ENCODE peak calls at places on chromosome 9, in six cellular contexts. One of them, this sample, is unnamed.
A peak's percentile ranks its signal among the peaks of the same experiment; 100 is the strongest.

GRCh38 chr9:101650096-101650495 is 55.3 kb upstream of the PPP3R2 start:
- DNase-seq in mammary epithelial cell: no peak
- DNase-seq in left ventricle myocardium inferior: no peak
- DNase-seq in IMR-90: no peak
- DNase-seq in choroid plexus epithelial cell: no peak
- DNase-seq in fibroblast of the aortic adventitia: no peak
- DNase-seq in this sample: no peak

GRCh38 chr9:35749515-35750255 is 598 bp downstream of the RGP1 start:
- DNase-seq in left ventricle myocardium inferior: no peak
- DNase-seq in fibroblast of the aortic adventitia: peak; percentile 7
- DNase-seq in mammary epithelial cell: peak; percentile 41
- DNase-seq in choroid plexus epithelial cell: no peak
- DNase-seq in IMR-90: no peak
- DNase-seq in this sample: no peak

GRCh38 chr9:120109242-120109641 is 470.7 kb downstream of the CDK5RAP2 start:
- DNase-seq in fibroblast of the aortic adventitia: no peak
- DNase-seq in IMR-90: no peak
- DNase-seq in left ventricle myocardium inferior: no peak
- DNase-seq in choroid plexus epithelial cell: no peak
- DNase-seq in mammary epithelial cell: peak; percentile 1
- DNase-seq in this sample: no peak

GRCh38 chr9:136237486-136238341 is 7.9 kb downstream of the QSOX2 start:
- DNase-seq in fibroblast of the aortic adventitia: no peak
- DNase-seq in IMR-90: no peak
- DNase-seq in mammary epithelial cell: no peak
- DNase-seq in left ventricle myocardium inferior: no peak
- DNase-seq in choroid plexus epithelial cell: no peak
- DNase-seq in this sample: no peak

GRCh38 chr9:122875523-122875922 is 29.6 kb downstream of the RC3H2 start:
- DNase-seq in choroid plexus epithelial cell: no peak
- DNase-seq in fibroblast of the aortic adventitia: no peak
- DNase-seq in mammary epithelial cell: no peak
- DNase-seq in IMR-90: no peak
- DNase-seq in left ventricle myocardium inferior: no peak
- DNase-seq in this sample: no peak

GRCh38 chr9:77764894-77765780 is 117.0 kb upstream of the GNA14 start:
- DNase-seq in choroid plexus epithelial cell: peak; percentile 88
- DNase-seq in mammary epithelial cell: peak; percentile 18
- DNase-seq in IMR-90: peak; percentile 80
- DNase-seq in left ventricle myocardium inferior: no peak
- DNase-seq in fibroblast of the aortic adventitia: peak; percentile 84
- DNase-seq in this sample: peak; percentile 39

GRCh38 chr9:136629879-136630661 is 32.6 kb upstream of the EGFL7 start:
- DNase-seq in left ventricle myocardium inferior: peak; percentile 54
- DNase-seq in IMR-90: peak; percentile 24
- DNase-seq in fibroblast of the aortic adventitia: peak; percentile 28
- DNase-seq in mammary epithelial cell: peak; percentile 29
- DNase-seq in choroid plexus epithelial cell: peak; percentile 55
- DNase-seq in this sample: no peak

GRCh38 chr9:36922548-36922947 is 111.5 kb downstream of the PAX5 start:
- DNase-seq in left ventricle myocardium inferior: no peak
- DNase-seq in mammary epithelial cell: no peak
- DNase-seq in fibroblast of the aortic adventitia: no peak
- DNase-seq in choroid plexus epithelial cell: peak; percentile 63
- DNase-seq in IMR-90: no peak
- DNase-seq in this sample: no peak

GRCh38 chr9:134315716-134316443 is 10.4 kb upstream of the RXRA start:
- DNase-seq in left ventricle myocardium inferior: peak; percentile 11
- DNase-seq in fibroblast of the aortic adventitia: no peak
- DNase-seq in mammary epithelial cell: no peak
- DNase-seq in IMR-90: no peak
- DNase-seq in choroid plexus epithelial cell: no peak
- DNase-seq in this sample: no peak

GRCh38 chr9:1612886-1613285 is 402.3 kb upstream of the SMARCA2 start:
- DNase-seq in IMR-90: no peak
- DNase-seq in mammary epithelial cell: peak; percentile 62
- DNase-seq in left ventricle myocardium inferior: no peak
- DNase-seq in fibroblast of the aortic adventitia: no peak
- DNase-seq in choroid plexus epithelial cell: no peak
- DNase-seq in this sample: no peak

GRCh38 chr9:100714372-100715099 is 136.7 kb downstream of the CAVIN4 start:
- DNase-seq in IMR-90: peak; percentile 48
- DNase-seq in choroid plexus epithelial cell: peak; percentile 58
- DNase-seq in left ventricle myocardium inferior: peak; percentile 30
- DNase-seq in fibroblast of the aortic adventitia: peak; percentile 63
- DNase-seq in mammary epithelial cell: peak; percentile 37
- DNase-seq in this sample: peak; percentile 13

GRCh38 chr9:131545003-131545785 is at the start of gene PRRT1B:
- DNase-seq in mammary epithelial cell: no peak
- DNase-seq in choroid plexus epithelial cell: peak; percentile 12
- DNase-seq in IMR-90: no peak
- DNase-seq in left ventricle myocardium inferior: no peak
- DNase-seq in fibroblast of the aortic adventitia: no peak
- DNase-seq in this sample: no peak

GRCh38 chr9:5622019-5622418 is 6.9 kb upstream of the RIC1 start:
- DNase-seq in choroid plexus epithelial cell: peak; percentile 86
- DNase-seq in IMR-90: peak; percentile 91
- DNase-seq in left ventricle myocardium inferior: no peak
- DNase-seq in mammary epithelial cell: peak; percentile 73
- DNase-seq in fibroblast of the aortic adventitia: peak; percentile 91
- DNase-seq in this sample: peak; percentile 82

GRCh38 chr9:13942695-13943094 is 371.2 kb downstream of the NFIB start:
- DNase-seq in IMR-90: peak; percentile 98
- DNase-seq in left ventricle myocardium inferior: no peak
- DNase-seq in choroid plexus epithelial cell: peak; percentile 97
- DNase-seq in fibroblast of the aortic adventitia: peak; percentile 97
- DNase-seq in mammary epithelial cell: peak; percentile 99
- DNase-seq in this sample: peak; percentile 87

GRCh38 chr9:38087934-38088925 is 19.2 kb upstream of the SHB start:
- DNase-seq in mammary epithelial cell: peak; percentile 32
- DNase-seq in left ventricle myocardium inferior: peak; percentile 74
- DNase-seq in IMR-90: peak; percentile 37
- DNase-seq in fibroblast of the aortic adventitia: peak; percentile 53
- DNase-seq in choroid plexus epithelial cell: peak; percentile 67
- DNase-seq in this sample: no peak

GRCh38 chr9:133540336-133541025 is 6.0 kb downstream of the ADAMTSL2 start:
- DNase-seq in left ventricle myocardium inferior: no peak
- DNase-seq in IMR-90: no peak
- DNase-seq in mammary epithelial cell: no peak
- DNase-seq in choroid plexus epithelial cell: no peak
- DNase-seq in fibroblast of the aortic adventitia: no peak
- DNase-seq in this sample: no peak

GRCh38 chr9:120869726-120870125 is 7.3 kb downstream of the PHF19 start:
- DNase-seq in fibroblast of the aortic adventitia: no peak
- DNase-seq in choroid plexus epithelial cell: no peak
- DNase-seq in IMR-90: no peak
- DNase-seq in left ventricle myocardium inferior: no peak
- DNase-seq in mammary epithelial cell: no peak
- DNase-seq in this sample: no peak

GRCh38 chr9:136996361-136997281 is at the start of gene CLIC3:
- DNase-seq in left ventricle myocardium inferior: no peak
- DNase-seq in fibroblast of the aortic adventitia: peak; percentile 52
- DNase-seq in choroid plexus epithelial cell: no peak
- DNase-seq in IMR-90: no peak
- DNase-seq in mammary epithelial cell: peak; percentile 32
- DNase-seq in this sample: no peak

GRCh38 chr9:37464426-37465248 is 613 bp downstream of the ZBTB5 start:
- DNase-seq in left ventricle myocardium inferior: peak; percentile 79
- DNase-seq in fibroblast of the aortic adventitia: peak; percentile 67
- DNase-seq in mammary epithelial cell: peak; percentile 85
- DNase-seq in IMR-90: peak; percentile 63
- DNase-seq in choroid plexus epithelial cell: peak; percentile 69
- DNase-seq in this sample: no peak

GRCh38 chr9:87643778-87644570 is 81.9 kb upstream of the CTSL start:
- DNase-seq in IMR-90: no peak
- DNase-seq in choroid plexus epithelial cell: no peak
- DNase-seq in left ventricle myocardium inferior: no peak
- DNase-seq in fibroblast of the aortic adventitia: no peak
- DNase-seq in mammary epithelial cell: no peak
- DNase-seq in this sample: no peak

GRCh38 chr9:97554566-97555075 is 53.2 kb downstream of the TMOD1 start:
- DNase-seq in mammary epithelial cell: no peak
- DNase-seq in IMR-90: no peak
- DNase-seq in left ventricle myocardium inferior: no peak
- DNase-seq in fibroblast of the aortic adventitia: no peak
- DNase-seq in choroid plexus epithelial cell: no peak
- DNase-seq in this sample: no peak

GRCh38 chr9:38008168-38009034 is 60.6 kb downstream of the SHB start:
- DNase-seq in IMR-90: peak; percentile 93
- DNase-seq in left ventricle myocardium inferior: no peak
- DNase-seq in choroid plexus epithelial cell: peak; percentile 94
- DNase-seq in mammary epithelial cell: peak; percentile 91
- DNase-seq in fibroblast of the aortic adventitia: peak; percentile 79
- DNase-seq in this sample: peak; percentile 69

GRCh38 chr9:77588319-77588937 is 59.7 kb downstream of the GNA14 start:
- DNase-seq in fibroblast of the aortic adventitia: peak; percentile 89
- DNase-seq in choroid plexus epithelial cell: peak; percentile 69
- DNase-seq in left ventricle myocardium inferior: no peak
- DNase-seq in mammary epithelial cell: peak; percentile 55
- DNase-seq in IMR-90: peak; percentile 89
- DNase-seq in this sample: peak; percentile 60

GRCh38 chr9:98488578-98489312 is 220.0 kb downstream of the GABBR2 start:
- DNase-seq in left ventricle myocardium inferior: no peak
- DNase-seq in fibroblast of the aortic adventitia: peak; percentile 93
- DNase-seq in mammary epithelial cell: peak; percentile 91
- DNase-seq in choroid plexus epithelial cell: peak; percentile 95
- DNase-seq in IMR-90: peak; percentile 98
- DNase-seq in this sample: peak; percentile 96

GRCh38 chr9:75231167-75231566 is 142.9 kb downstream of the OSTF1 start:
- DNase-seq in choroid plexus epithelial cell: no peak
- DNase-seq in IMR-90: no peak
- DNase-seq in mammary epithelial cell: no peak
- DNase-seq in left ventricle myocardium inferior: no peak
- DNase-seq in fibroblast of the aortic adventitia: no peak
- DNase-seq in this sample: no peak

GRCh38 chr9:32579706-32580331 is 6.9 kb upstream of the NDUFB6 start:
- DNase-seq in mammary epithelial cell: peak; percentile 25
- DNase-seq in choroid plexus epithelial cell: peak; percentile 77
- DNase-seq in IMR-90: peak; percentile 53
- DNase-seq in left ventricle myocardium inferior: peak; percentile 61
- DNase-seq in fibroblast of the aortic adventitia: peak; percentile 75
- DNase-seq in this sample: no peak

GRCh38 chr9:33467526-33467925 is 6.2 kb downstream of the NOL6 start:
- DNase-seq in mammary epithelial cell: no peak
- DNase-seq in left ventricle myocardium inferior: no peak
- DNase-seq in choroid plexus epithelial cell: no peak
- DNase-seq in IMR-90: no peak
- DNase-seq in fibroblast of the aortic adventitia: no peak
- DNase-seq in this sample: no peak

GRCh38 chr9:124257070-124257864 is 482 bp upstream of the NEK6 start:
- DNase-seq in mammary epithelial cell: peak; percentile 14
- DNase-seq in fibroblast of the aortic adventitia: no peak
- DNase-seq in left ventricle myocardium inferior: no peak
- DNase-seq in choroid plexus epithelial cell: no peak
- DNase-seq in IMR-90: no peak
- DNase-seq in this sample: no peak

GRCh38 chr9:125655074-125655633 is 51.9 kb downstream of the MAPKAP1 start:
- DNase-seq in mammary epithelial cell: no peak
- DNase-seq in IMR-90: no peak
- DNase-seq in fibroblast of the aortic adventitia: peak; percentile 12
- DNase-seq in left ventricle myocardium inferior: no peak
- DNase-seq in choroid plexus epithelial cell: no peak
- DNase-seq in this sample: no peak

DNA sequence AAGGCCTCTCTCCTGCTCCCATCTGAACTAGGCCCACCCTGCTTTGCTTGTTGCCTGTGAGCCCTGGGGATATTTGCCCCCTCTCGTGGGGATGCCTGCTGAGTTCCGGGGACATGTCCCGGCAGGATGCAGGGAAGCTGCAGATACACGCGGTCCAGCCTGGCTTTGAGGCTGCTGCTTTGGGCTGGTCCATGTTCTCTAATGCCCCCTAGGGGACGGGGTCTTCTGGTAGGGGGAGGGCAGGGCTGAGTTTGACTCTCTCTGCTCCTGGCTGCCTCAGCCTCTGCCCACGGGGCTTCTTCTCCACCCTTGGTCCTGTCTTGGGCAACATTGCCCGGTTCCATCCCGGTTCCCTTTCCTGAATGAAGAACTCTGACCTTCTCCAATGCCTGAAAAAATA is 84.9 kb upstream of the ASS1 start:
- DNase-seq in left ventricle myocardium inferior: no peak
- DNase-seq in fibroblast of the aortic adventitia: no peak
- DNase-seq in mammary epithelial cell: no peak
- DNase-seq in choroid plexus epithelial cell: no peak
- DNase-seq in IMR-90: no peak
- DNase-seq in this sample: no peak
- TF ChIP-seq CTCF in left ventricle myocardium inferior: no peak
- TF ChIP-seq CTCF in fibroblast of the aortic adventitia: no peak
- TF ChIP-seq CTCF in mammary epithelial cell: no peak
- TF ChIP-seq CTCF in choroid plexus epithelial cell: no peak
- TF ChIP-seq CTCF in IMR-90: no peak
- TF ChIP-seq CTCF in this sample: no peak

GRCh38 chr9:107637421-107638420 is 148.2 kb upstream of the KLF4 start:
- DNase-seq in mammary epithelial cell: peak; percentile 50
- DNase-seq in fibroblast of the aortic adventitia: peak; percentile 100
- DNase-seq in choroid plexus epithelial cell: peak; percentile 99
- DNase-seq in left ventricle myocardium inferior: peak; percentile 88
- DNase-seq in IMR-90: peak; percentile 98
- DNase-seq in this sample: peak; percentile 96
- H3K4me3 ChIP-seq in mammary epithelial cell: peak overlapping the region; percentile 39
- H3K4me3 ChIP-seq in fibroblast of the aortic adventitia: peak overlapping the region; percentile 64
- H3K4me3 ChIP-seq in choroid plexus epithelial cell: peak overlapping the region; percentile 61
- H3K4me3 ChIP-seq in left ventricle myocardium inferior: peak overlapping the region; percentile 61
- H3K4me3 ChIP-seq in IMR-90: peak overlapping the region; percentile 37
- H3K4me3 ChIP-seq in this sample: peak overlapping the region; percentile 54

DNA sequence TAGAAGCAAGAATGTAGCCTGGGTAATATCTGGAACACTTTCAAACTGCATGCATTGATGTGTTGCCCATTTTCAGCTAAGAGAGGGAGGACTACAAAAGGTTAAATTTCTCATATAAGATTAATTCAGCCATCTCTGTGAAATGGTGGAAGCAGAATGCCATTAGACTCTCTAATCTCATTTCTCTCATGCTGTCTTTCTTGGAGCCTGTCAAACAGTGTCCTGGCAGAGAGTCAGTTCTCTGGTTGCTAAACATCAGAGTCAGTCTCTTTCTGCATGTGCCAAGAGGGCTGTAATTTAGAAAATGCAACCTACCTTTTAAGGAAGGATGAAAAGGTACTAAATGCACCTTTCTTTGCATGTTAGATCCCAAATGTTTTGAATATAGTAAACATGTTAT is 910 bp upstream of the GARNL3 start:
- DNase-seq in left ventricle myocardium inferior: no peak
- DNase-seq in IMR-90: peak; percentile 5
- DNase-seq in fibroblast of the aortic adventitia: no peak
- DNase-seq in choroid plexus epithelial cell: peak; percentile 26
- DNase-seq in mammary epithelial cell: no peak
- DNase-seq in this sample: no peak
- TF ChIP-seq CTCF in left ventricle myocardium inferior: no peak
- TF ChIP-seq CTCF in IMR-90: no peak
- TF ChIP-seq CTCF in fibroblast of the aortic adventitia: no peak
- TF ChIP-seq CTCF in choroid plexus epithelial cell: no peak
- TF ChIP-seq CTCF in mammary epithelial cell: no peak
- TF ChIP-seq CTCF in this sample: no peak

DNA sequence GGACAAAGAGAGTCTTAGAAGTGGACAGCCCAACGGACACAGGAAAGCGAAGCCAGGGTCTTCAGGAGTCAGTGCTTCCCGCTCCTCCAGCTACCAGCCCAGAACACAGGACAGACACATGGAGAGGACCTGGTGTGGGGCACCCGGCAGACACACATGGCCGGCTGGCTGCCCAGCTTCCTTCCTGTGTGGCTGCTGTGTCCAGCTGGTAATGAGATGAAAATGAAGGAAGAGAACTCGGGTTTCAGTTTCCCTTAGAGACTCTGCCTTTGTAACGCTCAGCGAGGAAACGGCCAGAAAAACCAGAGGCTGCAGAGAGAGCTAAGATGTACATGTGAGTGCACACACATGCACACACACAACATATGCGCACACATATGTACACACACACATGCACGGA is 87.5 kb downstream of the SECISBP2 start:
- DNase-seq in fibroblast of the aortic adventitia: no peak
- DNase-seq in IMR-90: no peak
- DNase-seq in left ventricle myocardium inferior: peak; percentile 48
- DNase-seq in choroid plexus epithelial cell: peak; percentile 26
- DNase-seq in mammary epithelial cell: no peak
- DNase-seq in this sample: no peak
- H3K4me3 ChIP-seq in fibroblast of the aortic adventitia: no peak overlapping the region
- H3K4me3 ChIP-seq in IMR-90: no peak overlapping the region
- H3K4me3 ChIP-seq in left ventricle myocardium inferior: peak overlapping the region; percentile 19
- H3K4me3 ChIP-seq in choroid plexus epithelial cell: no peak overlapping the region
- H3K4me3 ChIP-seq in mammary epithelial cell: no peak overlapping the region
- H3K4me3 ChIP-seq in this sample: no peak overlapping the region